ENCODE peak calls at places on chromosomes 7 and 10, in seven cellular contexts. X, K, E, G, P, V and D are unnamed samples.

GRCh38 chr7:29770371-29770770 is 35.9 kb upstream of the WIPF3 start:
- DNase-seq in X (no peak), K (no peak), E (no peak), G (no peak), P (no peak), V (no peak), D (no peak)

GRCh38 chr10:88270871-88271713 is 312.0 kb downstream of the RNLS start:
- DNase-seq in X (no peak), K (no peak), E (peak; percentile 71), G (no peak), P (no peak), V (peak; percentile 67), D (peak; percentile 23)

GRCh38 chr10:266974-267425 is 131.7 kb downstream of the ZMYND11 start:
- DNase-seq in X (no peak), K (no peak), E (peak; percentile 69), G (no peak), P (no peak), V (no peak), D (peak; percentile 3)

GRCh38 chr10:1504940-1505339 is 232.4 kb downstream of the ADARB2 start:
- DNase-seq in X (no peak), K (no peak), E (no peak), G (no peak), P (no peak), V (no peak), D (no peak)

GRCh38 chr7:151756076-151756731 is 120.7 kb downstream of the PRKAG2 start:
- DNase-seq in X (no peak), K (no peak), E (peak; percentile 64), G (no peak), P (no peak), V (peak; percentile 78), D (peak; percentile 53)

GRCh38 chr7:46932656-46933424 is 649.1 kb downstream of the TNS3 start:
- DNase-seq in X (no peak), K (no peak), E (peak; percentile 95), G (no peak), P (peak; percentile 87), V (peak; percentile 9), D (peak; percentile 97)

GRCh38 chr7:42790196-42790595 is 121.7 kb downstream of the C7orf25 start:
- DNase-seq in X (no peak), K (no peak), E (peak; percentile 47), G (no peak), P (no peak), V (no peak), D (no peak)

GRCh38 chr10:102779680-102780079 is 35.9 kb downstream of the WBP1L start:
- DNase-seq in X (no peak), K (no peak), E (peak; percentile 81), G (no peak), P (no peak), V (no peak), D (peak; percentile 40)

GRCh38 chr7:85191383-85191782 is 4.5 kb upstream of the SEMA3D start:
- DNase-seq in X (no peak), K (no peak), E (peak; percentile 61), G (peak; percentile 15), P (peak; percentile 69), V (peak; percentile 25), D (no peak)

GRCh38 chr10:79396587-79396986 is 48.8 kb downstream of the ZCCHC24 start:
- DNase-seq in X (no peak), K (no peak), E (no peak), G (no peak), P (no peak), V (no peak), D (no peak)

GRCh38 chr7:55502209-55502608 is 70.1 kb downstream of the VOPP1 start:
- DNase-seq in X (no peak), K (peak; percentile 17), E (no peak), G (no peak), P (no peak), V (no peak), D (no peak)

GRCh38 chr10:77432398-77432797 is 205.2 kb downstream of the KCNMA1 start:
- DNase-seq in X (no peak), K (no peak), E (no peak), G (no peak), P (no peak), V (no peak), D (no peak)

GRCh38 chr10:103969436-103969835 is 2.5 kb downstream of the SLK start:
- DNase-seq in X (no peak), K (no peak), E (peak; percentile 20), G (no peak), P (peak; percentile 59), V (no peak), D (no peak)

GRCh38 chr7:33130184-33130583 is 820 bp downstream of the BBS9 start:
- DNase-seq in X (no peak), K (no peak), E (peak; percentile 15), G (no peak), P (no peak), V (peak; percentile 4), D (no peak)

GRCh38 chr7:51314726-51315125 is 1.9 kb downstream of the COBL start:
- DNase-seq in X (no peak), K (no peak), E (no peak), G (no peak), P (no peak), V (peak; percentile 58), D (no peak)

GRCh38 chr7:155913311-155913710 is 101.0 kb upstream of the SHH start:
- DNase-seq in X (no peak), K (no peak), E (no peak), G (no peak), P (no peak), V (no peak), D (no peak)

GRCh38 chr10:120688928-120689327 is 162.2 kb upstream of the WDR11 start:
- DNase-seq in X (no peak), K (no peak), E (no peak), G (no peak), P (no peak), V (no peak), D (no peak)

GRCh38 chr10:35447693-35448407 is 111.5 kb downstream of the CCNY start:
- DNase-seq in X (no peak), K (no peak), E (peak; percentile 77), G (no peak), P (peak; percentile 84), V (peak; percentile 72), D (peak; percentile 77)

GRCh38 chr7:101362334-101363195 is at the start of gene COL26A1:
- DNase-seq in X (no peak), K (no peak), E (no peak), G (peak; percentile 58), P (peak; percentile 63), V (peak; percentile 38), D (no peak)

GRCh38 chr10:95236068-95236903 is 42.2 kb downstream of the ACSM6 start:
- DNase-seq in X (no peak), K (peak; percentile 40), E (peak; percentile 66), G (no peak), P (peak; percentile 80), V (peak; percentile 76), D (peak; percentile 58)

GRCh38 chr7:30926323-30926722 is 14.7 kb downstream of the AQP1 start:
- DNase-seq in X (no peak), K (peak; percentile 54), E (no peak), G (no peak), P (peak; percentile 46), V (no peak), D (no peak)

GRCh38 chr10:128069351-128070051 is 56.7 kb downstream of the MKI67 start:
- DNase-seq in X (peak; percentile 34), K (peak; percentile 70), E (peak; percentile 82), G (peak; percentile 82), P (peak; percentile 79), V (peak; percentile 72), D (peak; percentile 2)

GRCh38 chr7:49669692-49670260 is 103.7 kb upstream of the VWC2 start:
- DNase-seq in X (no peak), K (no peak), E (no peak), G (no peak), P (no peak), V (no peak), D (no peak)

GRCh38 chr7:2843711-2844152 is 376 bp downstream of the GNA12 start:
- DNase-seq in X (no peak), K (peak; percentile 74), E (no peak), G (peak; percentile 50), P (peak; percentile 20), V (no peak), D (peak; percentile 24)

GRCh38 chr7:158395780-158396214 is 191.8 kb downstream of the PTPRN2 start:
- DNase-seq in X (no peak), K (no peak), E (no peak), G (no peak), P (no peak), V (no peak), D (no peak)

GRCh38 chr7:45974540-45975360 is 53.7 kb upstream of the IGFBP3 start:
- DNase-seq in X (no peak), K (no peak), E (no peak), G (no peak), P (no peak), V (no peak), D (no peak)

GRCh38 chr10:28906011-28906411 is 228.7 kb downstream of the BAMBI start:
- DNase-seq in X (no peak), K (no peak), E (no peak), G (no peak), P (no peak), V (no peak), D (no peak)

GRCh38 chr10:123391275-123392028 is 237.2 kb downstream of the BUB3 start:
- DNase-seq in X (no peak), K (no peak), E (no peak), G (no peak), P (no peak), V (no peak), D (no peak)

GRCh38 chr10:22992075-22992474 is 64.2 kb downstream of the ARMC3 start:
- DNase-seq in X (no peak), K (no peak), E (no peak), G (no peak), P (no peak), V (no peak), D (no peak)

GRCh38 chr10:116263870-116264269 is 9.1 kb downstream of the GFRA1 start:
- DNase-seq in X (no peak), K (no peak), E (no peak), G (peak; percentile 19), P (no peak), V (peak; percentile 56), D (no peak)

GRCh38 chr10:59027975-59028640 is 148.3 kb upstream of the PHYHIPL start:
- DNase-seq in X (no peak), K (no peak), E (peak; percentile 76), G (no peak), P (peak; percentile 13), V (no peak), D (no peak)

GRCh38 chr10:15725603-15726002 is 5.9 kb upstream of the ITGA8 start:
- DNase-seq in X (no peak), K (no peak), E (peak; percentile 72), G (peak; percentile 69), P (peak; percentile 96), V (peak; percentile 48), D (peak; percentile 24)

GRCh38 chr10:121525276-121526039 is 72.8 kb downstream of the FGFR2 start:
- DNase-seq in X (no peak), K (no peak), E (no peak), G (peak; percentile 33), P (no peak), V (peak; percentile 68), D (no peak)

GRCh38 chr7:46192191-46192590 is 271.1 kb upstream of the IGFBP3 start:
- DNase-seq in X (no peak), K (no peak), E (no peak), G (no peak), P (no peak), V (peak; percentile 29), D (no peak)

GRCh38 chr10:19930936-19931859 is 115.0 kb downstream of the PLXDC2 start:
- DNase-seq in X (no peak), K (no peak), E (peak; percentile 68), G (no peak), P (no peak), V (peak; percentile 87), D (peak; percentile 55)

GRCh38 chr7:88455696-88456095 is 149.0 kb upstream of the STEAP4 start:
- DNase-seq in X (no peak), K (no peak), E (no peak), G (no peak), P (no peak), V (peak; percentile 59), D (peak; percentile 33)

GRCh38 chr10:124461642-124462347 is at the start of gene LHPP:
- DNase-seq in X (peak; percentile 59), K (peak; percentile 90), E (peak; percentile 76), G (peak; percentile 89), P (peak; percentile 92), V (peak; percentile 86), D (peak; percentile 68)